ENCODE peak calls at places on chromosomes 5 and 9, in five cellular contexts. J is foreskin melanocyte; P is HCT116; Q is right atrium auricular region; A is activated CD4-positive, alpha-beta T cell treated with anti-CD3 and anti-CD28 coated beads, Interleukin-2, amount 50 U/mL, for 4 hours. N is an unnamed sample.

GRCh38 chr9:121288874-121289553 is 21.1 kb downstream of the GSN start:
- DNase-seq in J (peak), P (no peak), Q (peak), A (no peak), N (peak)

GRCh38 chr5:14038341-14038959 is 94.0 kb upstream of the DNAH5 start:
- DNase-seq in J (no peak), A (no peak), P (peak), Q (no peak), N (no peak)

GRCh38 chr5:84379749-84380148 is 4.9 kb downstream of the EDIL3 start:
- DNase-seq in J (no peak), A (no peak), Q (no peak), P (no peak), N (peak)

GRCh38 chr5:51665295-51665593 is 282.0 kb downstream of the ISL1 start:
- DNase-seq in P (no peak), A (no peak), J (no peak), Q (no peak), N (no peak)

GRCh38 chr5:68647743-68648142 is 432.2 kb downstream of the PIK3R1 start:
- DNase-seq in A (no peak), P (no peak), Q (no peak), J (no peak), N (no peak)

GRCh38 chr5:74167206-74167929 is 473.2 kb downstream of the ENC1 start:
- DNase-seq in A (no peak), Q (no peak), J (peak), P (no peak), N (peak)

GRCh38 chr5:37814699-37815098 is 25.1 kb downstream of the GDNF start:
- DNase-seq in J (no peak), Q (no peak), A (no peak), P (no peak), N (no peak)

GRCh38 chr5:76983468-76983867 is 30.6 kb downstream of the CRHBP start:
- DNase-seq in A (no peak), Q (no peak), P (no peak), J (peak), N (peak)

GRCh38 chr5:180069589-180070247 is 1.8 kb downstream of the RNF130 start:
- DNase-seq in A (no peak), P (no peak), Q (no peak), J (peak), N (peak)

GRCh38 chr5:6708814-6709213 is 4.4 kb upstream of the TENT4A start:
- DNase-seq in P (no peak), A (no peak), Q (no peak), J (no peak), N (no peak)

GRCh38 chr9:114006931-114007691 is 71.0 kb downstream of the AMBP start:
- DNase-seq in J (no peak), A (no peak), P (no peak), Q (peak), N (no peak)

GRCh38 chr9:124453586-124454191 is 3.4 kb downstream of the ADGRD2 start:
- DNase-seq in J (no peak), P (peak), A (no peak), Q (no peak), N (no peak)

GRCh38 chr9:76987594-76988200 is 31.8 kb upstream of the FOXB2 start:
- DNase-seq in Q (no peak), P (peak), A (no peak), J (peak), N (peak)

GRCh38 chr5:170216262-170216864 is 16.4 kb upstream of the C5orf58 start:
- DNase-seq in J (no peak), Q (no peak), A (no peak), P (peak), N (peak)

GRCh38 chr5:36982146-36982545 is 105.6 kb downstream of the NIPBL start:
- DNase-seq in A (no peak), J (no peak), P (no peak), Q (no peak), N (no peak)

GRCh38 chr5:68409259-68409658 is 193.7 kb downstream of the PIK3R1 start:
- DNase-seq in A (no peak), J (no peak), P (no peak), Q (no peak), N (no peak)

GRCh38 chr9:107587175-107587963 is 97.8 kb upstream of the KLF4 start:
- DNase-seq in Q (peak), J (no peak), A (no peak), P (no peak), N (no peak)

GRCh38 chr5:124735169-124735858 is 11.1 kb downstream of the ZNF608 start:
- DNase-seq in J (peak), P (no peak), Q (no peak), A (no peak), N (no peak)

GRCh38 chr5:45533692-45534091 is 162.5 kb downstream of the HCN1 start:
- DNase-seq in Q (no peak), J (no peak), P (no peak), A (no peak), N (no peak)

GRCh38 chr5:176844706-176845391 is 34.5 kb downstream of the UNC5A start:
- DNase-seq in J (no peak), A (no peak), P (no peak), Q (no peak), N (no peak)

GRCh38 chr9:128685636-128686489 is 3.2 kb upstream of the SET start:
- DNase-seq in Q (no peak), J (no peak), A (peak), P (no peak), N (no peak)

GRCh38 chr5:142426129-142426641 is 101.4 kb upstream of the SPRY4 start:
- DNase-seq in Q (peak), A (peak), P (no peak), J (no peak), N (no peak)

GRCh38 chr5:54469655-54470054 is 14.2 kb downstream of the HSPB3 start:
- DNase-seq in P (no peak), Q (no peak), A (no peak), J (no peak), N (no peak)